ENCODE peak calls at places on chromosome 10, in four cellular contexts. S is HepG2, J is HCT116, P is K562. I is an unnamed sample.
A peak's percentile ranks its signal among the peaks of the same experiment; 100 is the strongest.

GRCh38 chr10:69807696-69808095 is 6.0 kb downstream of the COL13A1 start:
- DNase-seq in P (peak; percentile 14), J (peak; percentile 46), S (no peak), I (no peak)

GRCh38 chr10:96918214-96919002 is 86.3 kb downstream of the LCOR start:
- DNase-seq in S (peak; percentile 13), P (no peak), J (no peak), I (no peak)

GRCh38 chr10:613217-613616 is 76.3 kb downstream of the DIP2C start:
- DNase-seq in P (no peak), S (no peak), J (peak; percentile 6), I (no peak)

GRCh38 chr10:110214380-110214826 is 7.0 kb downstream of the MXI1 start:
- DNase-seq in S (no peak), J (no peak), P (peak; percentile 18), I (no peak)

GRCh38 chr10:45602082-45602730 is 70.4 kb downstream of the ZFAND4 start:
- DNase-seq in P (no peak), S (no peak), J (no peak), I (no peak)

GRCh38 chr10:46020871-46021553 is 9.4 kb downstream of the NCOA4 start:
- DNase-seq in J (no peak), P (no peak), S (peak; percentile 92), I (no peak)

GRCh38 chr10:50604823-50605222 is 18.9 kb downstream of the SGMS1 start:
- DNase-seq in S (no peak), P (no peak), J (no peak), I (no peak)

GRCh38 chr10:98368644-98369043 is 46.3 kb downstream of the PYROXD2 start:
- DNase-seq in J (no peak), S (no peak), P (no peak), I (no peak)

GRCh38 chr10:100697070-100697469 is 48.3 kb upstream of the PAX2 start:
- DNase-seq in P (no peak), S (peak; percentile 24), J (peak; percentile 80), I (peak; percentile 24)

GRCh38 chr10:16950686-16951681 is 133.8 kb upstream of the RSU1 start:
- DNase-seq in S (no peak), P (peak; percentile 72), J (peak; percentile 4), I (no peak)

GRCh38 chr10:44298713-44299112 is 86.2 kb downstream of the CXCL12 start:
- DNase-seq in P (no peak), J (no peak), S (no peak), I (no peak)

GRCh38 chr10:110006358-110007170 is 1.2 kb upstream of the ADD3 start:
- DNase-seq in J (no peak), S (peak; percentile 21), P (peak; percentile 45), I (no peak)

GRCh38 chr10:69180525-69181204 is 631 bp downstream of the SUPV3L1 start:
- DNase-seq in J (no peak), S (no peak), P (peak; percentile 49), I (no peak)

GRCh38 chr10:7192831-7193348 is 217.9 kb downstream of the SFMBT2 start:
- DNase-seq in J (no peak), P (no peak), S (no peak), I (no peak)

GRCh38 chr10:33136271-33136670 is 178.2 kb upstream of the ITGB1 start:
- DNase-seq in S (no peak), P (no peak), J (no peak), I (no peak)

GRCh38 chr10:15360566-15360965 is 10.5 kb downstream of the FAM171A1 start:
- DNase-seq in P (no peak), S (no peak), J (no peak), I (no peak)

GRCh38 chr10:75294031-75294437 is 58.3 kb upstream of the COMTD1 start:
- DNase-seq in S (no peak), P (no peak), J (no peak), I (no peak)

GRCh38 chr10:33293081-33293480 is 41.4 kb downstream of the NRP1 start:
- DNase-seq in P (no peak), S (no peak), J (no peak), I (no peak)

GRCh38 chr10:45470098-45471012 is 96.3 kb downstream of the ALOX5 start:
- DNase-seq in P (peak; percentile 96), J (no peak), S (peak; percentile 88), I (no peak)

GRCh38 chr10:42523098-42523497 is 115.3 kb downstream of the ZNF33B start:
- DNase-seq in P (no peak), S (no peak), J (no peak), I (no peak)

GRCh38 chr10:22655312-22655973 is 58.9 kb downstream of the PIP4K2A start:
- DNase-seq in J (no peak), S (no peak), P (no peak), I (peak; percentile 81)

GRCh38 chr10:97034958-97035769 is 150.6 kb downstream of the SLIT1 start:
- DNase-seq in S (no peak), J (no peak), P (no peak), I (no peak)

GRCh38 chr10:10826125-10826524 is 191.5 kb upstream of the CELF2 start:
- DNase-seq in P (no peak), J (no peak), S (no peak), I (no peak)

GRCh38 chr10:42734537-42734936 is 48.1 kb upstream of the BMS1 start:
- DNase-seq in J (no peak), P (peak; percentile 67), S (no peak), I (no peak)

GRCh38 chr10:89684604-89685003 is 16.8 kb upstream of the KIF20B start:
- DNase-seq in J (no peak), S (no peak), P (no peak), I (no peak)

GRCh38 chr10:99983280-99983988 is 26.3 kb downstream of the DNMBP start:
- DNase-seq in J (no peak), P (peak; percentile 47), S (peak; percentile 38), I (no peak)

GRCh38 chr10:8071666-8072065 is 17.2 kb downstream of the GATA3 start:
- DNase-seq in P (no peak), J (no peak), S (no peak), I (no peak)

GRCh38 chr10:61284222-61284890 is 168.8 kb downstream of the TMEM26 start:
- DNase-seq in P (peak; percentile 69), S (peak; percentile 53), J (peak; percentile 34), I (peak; percentile 64)

GRCh38 chr10:97494863-97495506 is 3.2 kb downstream of the MMS19 start:
- DNase-seq in S (no peak), J (no peak), P (no peak), I (no peak)

GRCh38 chr10:44010873-44011602 is 362.4 kb upstream of the ZNF32 start:
- DNase-seq in P (no peak), S (no peak), J (no peak), I (no peak)

DNA sequence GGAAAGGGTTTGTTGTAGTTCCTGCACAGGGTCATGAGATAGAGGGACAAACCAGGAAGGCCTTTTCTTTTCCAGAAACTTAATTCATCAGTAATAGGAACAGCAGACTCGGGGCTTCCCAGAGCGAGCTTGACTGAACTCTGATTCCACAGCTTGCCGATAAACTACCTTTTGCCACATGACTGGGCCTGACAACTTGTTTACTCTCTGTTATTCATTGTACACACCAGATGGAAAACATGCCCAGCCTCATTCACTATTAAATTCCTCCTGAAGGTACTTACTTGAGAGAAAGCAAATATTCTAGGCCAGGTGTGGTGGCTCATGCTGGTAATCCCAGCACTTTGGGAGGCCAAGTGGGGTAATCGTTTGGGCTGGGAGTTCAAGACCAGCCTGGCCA is 77.1 kb upstream of the FGFR2 start:
- DNase-seq in S (no peak), J (no peak), P (no peak), I (no peak)
- TF ChIP-seq POLR2AphosphoS5 in S (no peak), J (no peak), P (no peak), I (no peak)

GRCh38 chr10:132450825-132451505 is 54.0 kb downstream of the PWWP2B start:
- DNase-seq in J (no peak), S (no peak), P (no peak), I (no peak)
- TF ChIP-seq TCF7L2 in J (no peak), S (no peak), P (no peak), I (no peak)

GRCh38 chr10:58439632-58440364 is 54.6 kb downstream of the TFAM start:
- DNase-seq in J (no peak), S (no peak), P (no peak), I (no peak)

GRCh38 chr10:58438986-58439385 is 53.8 kb downstream of the TFAM start:
- DNase-seq in J (no peak), P (no peak), S (no peak), I (no peak)

GRCh38 chr10:58438340-58438739 is 53.1 kb downstream of the TFAM start:
- DNase-seq in S (no peak), P (no peak), J (no peak), I (no peak)

GRCh38 chr10:58444336-58444735 is 59.1 kb downstream of the TFAM start:
- DNase-seq in J (no peak), P (no peak), S (no peak), I (no peak)

DNA sequence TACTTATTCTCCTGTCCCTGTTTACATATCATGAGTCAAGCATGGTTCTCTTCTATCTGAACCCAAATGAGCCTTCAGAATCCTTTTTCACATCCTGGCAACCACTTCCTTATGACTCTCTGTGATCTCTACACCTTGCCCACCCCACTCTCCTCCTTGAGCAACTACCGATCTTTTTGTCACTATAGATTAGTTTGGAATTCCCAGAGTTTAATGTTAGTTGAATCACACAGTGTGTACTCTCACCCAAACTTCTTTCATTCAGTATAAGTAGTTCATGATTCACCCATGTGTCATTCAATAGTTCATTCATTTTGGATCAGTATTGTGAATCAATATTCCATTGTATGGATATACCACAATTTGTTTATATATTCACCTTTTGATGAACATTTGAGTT is 55.3 kb downstream of the TFAM start:
- DNase-seq in S (no peak), J (no peak), P (no peak), I (no peak)
- H3K27ac ChIP-seq in S (no peak overlapping the region), J (no peak overlapping the region), P (no peak overlapping the region), I (no peak overlapping the region)

DNA sequence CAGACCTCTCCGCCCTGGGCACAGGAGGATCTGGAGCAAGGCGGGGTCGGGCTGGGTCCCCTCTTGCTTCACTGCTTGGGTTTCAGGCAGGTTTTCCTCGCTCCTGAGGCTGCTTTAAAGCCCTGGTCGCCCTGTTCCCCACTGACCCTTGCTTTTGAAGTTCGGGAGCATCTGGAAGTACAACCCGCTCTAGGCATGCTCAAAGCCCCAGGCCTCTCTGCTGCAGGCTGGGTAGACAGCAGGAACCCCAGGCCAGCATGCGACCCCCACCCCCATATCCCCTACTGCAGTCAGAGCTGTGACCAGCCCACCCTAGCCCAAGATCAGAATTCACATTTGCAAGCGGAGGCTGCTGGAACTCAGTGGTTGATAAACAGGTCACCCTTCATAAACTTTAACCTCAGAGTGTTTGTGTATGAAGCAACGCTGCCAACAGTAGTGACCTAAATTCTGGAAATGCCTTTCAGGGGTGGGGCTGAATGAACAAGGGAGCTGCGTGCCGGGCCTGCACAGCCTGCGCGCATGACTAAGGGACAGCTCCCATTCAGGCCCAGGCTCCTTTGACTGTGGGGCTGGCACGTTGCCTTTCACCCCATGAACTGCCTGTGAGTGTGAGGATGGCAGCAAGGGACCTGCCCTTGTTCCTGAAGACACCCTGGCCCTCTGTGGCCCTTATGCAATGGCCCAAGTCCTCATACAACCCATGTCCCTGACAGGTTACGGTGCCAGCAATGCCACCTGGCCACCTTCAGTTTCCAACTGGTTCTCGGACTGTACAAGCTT is 52.5 kb downstream of the PROSER2 start:
- DNase-seq in P (peak; percentile 85), S (peak; percentile 96), J (peak; percentile 88), I (peak; percentile 48)
- TF ChIP-seq POLR2AphosphoS5 in P (no peak), S (peak; percentile 58), J (peak; percentile 73), I (no peak)

I was measured in Panc1.